ENCODE peak calls at places on chromosomes 1 and 21, in nine cellular contexts. N is neural progenitor cell; M is NCI-H187; T is AG10803; L is stimulated activated CD8-positive, alpha-beta memory T cell treated with anti-CD3 and anti-CD28 coated beads, Interleukin-15, amount 100 ng/mL, for 24 hours; R is GM10248; U is activated T-helper 1 cell treated with anti-CD3 and anti-CD28 coated beads, Interleukin-2, amount 50 U/mL, for 16 hours; O is naive thymus-derived CD4-positive, alpha-beta T cell; K is RWPE2. G is an unnamed sample.

GRCh38 chr1:37242501-37242900 is 208.2 kb upstream of the GRIK3 start:
- DNase-seq in N (no peak), U (no peak), L (no peak), T (no peak), M (no peak), K (no peak), O (no peak), R (no peak), G (no peak)

GRCh38 chr1:57421366-57421765 is 2.5 kb downstream of the DAB1 start:
- DNase-seq in N (peak), M (no peak), R (no peak), K (no peak), T (peak), U (no peak), L (no peak), O (no peak), G (no peak)

GRCh38 chr1:24872446-24872845 is 57.6 kb downstream of the RUNX3 start:
- DNase-seq in N (no peak), O (no peak), R (no peak), L (no peak), M (no peak), T (no peak), K (peak), U (no peak), G (no peak)

GRCh38 chr1:178055093-178055492 is 38.8 kb upstream of the RASAL2 start:
- DNase-seq in U (no peak), K (no peak), T (peak), N (peak), O (no peak), R (no peak), L (no peak), M (no peak), G (peak)

GRCh38 chr1:41368801-41369200 is 7.6 kb downstream of the FOXO6 start:
- DNase-seq in T (no peak), K (no peak), O (no peak), U (no peak), R (no peak), N (no peak), L (no peak), M (no peak), G (no peak)

GRCh38 chr1:24932284-24932683 is 2.2 kb upstream of the RUNX3 start:
- DNase-seq in R (peak), O (peak), T (peak), U (peak), M (no peak), L (no peak), K (no peak), N (peak), G (no peak)

GRCh38 chr1:170711682-170712081 is 47.8 kb downstream of the PRRX1 start:
- DNase-seq in T (peak), O (no peak), L (no peak), N (no peak), U (no peak), R (no peak), M (no peak), K (no peak), G (no peak)

GRCh38 chr1:27455166-27455811 is 34.7 kb downstream of the WASF2 start:
- DNase-seq in M (no peak), L (no peak), K (no peak), T (no peak), N (no peak), U (no peak), O (peak), R (no peak), G (no peak)

GRCh38 chr1:20371411-20371810 is 80.7 kb downstream of the VWA5B1 start:
- DNase-seq in N (peak), L (no peak), M (no peak), R (no peak), K (no peak), O (no peak), U (no peak), T (peak), G (no peak)

GRCh38 chr1:11516961-11517635 is 38.1 kb downstream of the DISP3 start:
- DNase-seq in M (no peak), O (no peak), U (no peak), N (no peak), T (no peak), K (peak), L (no peak), R (no peak), G (no peak)

GRCh38 chr1:241181971-241182370 is 175.0 kb downstream of the RGS7 start:
- DNase-seq in N (no peak), R (no peak), M (no peak), L (no peak), T (no peak), O (no peak), K (no peak), U (no peak), G (no peak)

GRCh38 chr1:29062157-29062942 is 61.4 kb downstream of the TMEM200B start:
- DNase-seq in T (no peak), N (no peak), K (no peak), R (no peak), L (no peak), U (no peak), M (no peak), O (no peak), G (no peak)

GRCh38 chr1:43348809-43349593 is 9.8 kb upstream of the CDC20 start:
- DNase-seq in K (peak), N (peak), U (no peak), L (no peak), M (peak), R (no peak), O (peak), T (no peak), G (peak)

GRCh38 chr1:246689409-246689997 is 34.7 kb upstream of the SCCPDH start:
- DNase-seq in M (no peak), K (no peak), O (peak), N (peak), L (no peak), R (peak), U (no peak), T (peak), G (peak)

GRCh38 chr1:211327341-211327921 is 798 bp downstream of the TRAF5 start:
- DNase-seq in R (peak), T (peak), L (no peak), M (no peak), N (peak), O (peak), U (no peak), K (no peak), G (no peak)

GRCh38 chr1:30697571-30697970 is 25.8 kb downstream of the MATN1 start:
- DNase-seq in U (no peak), L (no peak), N (no peak), O (no peak), R (peak), K (no peak), M (no peak), T (no peak), G (no peak)

GRCh38 chr1:202323731-202324130 is 18.0 kb downstream of the UBE2T start:
- DNase-seq in L (no peak), M (no peak), U (no peak), O (no peak), R (no peak), T (no peak), K (no peak), N (no peak), G (no peak)

GRCh38 chr21:45249626-45250025 is 38.1 kb downstream of the POFUT2 start:
- DNase-seq in U (no peak), N (no peak), K (no peak), T (no peak), L (no peak), O (no peak), M (no peak), R (no peak), G (no peak)

GRCh38 chr1:205477759-205478247 is 22.0 kb upstream of the BLACAT1 start:
- DNase-seq in T (peak), K (peak), O (no peak), L (no peak), R (no peak), M (no peak), N (no peak), U (no peak), G (no peak)

GRCh38 chr1:43451701-43452532 is 1.8 kb downstream of the HYI start:
- DNase-seq in K (no peak), N (no peak), U (no peak), M (no peak), R (no peak), T (no peak), O (no peak), L (no peak), G (no peak)

GRCh38 chr1:154624756-154625643 is 17.0 kb upstream of the ADAR start:
- DNase-seq in L (no peak), N (no peak), O (no peak), K (no peak), T (peak), R (no peak), M (no peak), U (no peak), G (no peak)